ENCODE peak calls at places on chromosomes 5 and 9, in five cellular contexts. One of them, this sample, is unnamed.

GRCh38 chr9:35882996-35883395 is 12.8 kb upstream of the OR13J1 start:
- DNase-seq in GM23248: peak
- DNase-seq in activated CD4-positive, alpha-beta memory T cell treated with anti-CD3 and anti-CD28 coated beads, Interleukin-2, amount 10 ng/mL, durations not matched to agents 7 days and 5 days: no peak
- DNase-seq in NCI-H2029 treated with DMSO at 0.1 percent for 48 hours: no peak
- DNase-seq in stimulated activated CD8-positive, alpha-beta memory T cell treated with anti-CD3 and anti-CD28 coated beads, Interleukin-15, amount 100 ng/mL, for 1 hour: no peak
- DNase-seq in this sample: no peak

GRCh38 chr9:26264709-26265601 is 586.7 kb upstream of the TUSC1 start:
- DNase-seq in stimulated activated CD8-positive, alpha-beta memory T cell treated with anti-CD3 and anti-CD28 coated beads, Interleukin-15, amount 100 ng/mL, for 1 hour: no peak
- DNase-seq in NCI-H2029 treated with DMSO at 0.1 percent for 48 hours: no peak
- DNase-seq in GM23248: peak
- DNase-seq in activated CD4-positive, alpha-beta memory T cell treated with anti-CD3 and anti-CD28 coated beads, Interleukin-2, amount 10 ng/mL, durations not matched to agents 7 days and 5 days: no peak
- DNase-seq in this sample: no peak

GRCh38 chr5:101687630-101688029 is 608.5 kb downstream of the SLCO4C1 start:
- DNase-seq in activated CD4-positive, alpha-beta memory T cell treated with anti-CD3 and anti-CD28 coated beads, Interleukin-2, amount 10 ng/mL, durations not matched to agents 7 days and 5 days: no peak
- DNase-seq in stimulated activated CD8-positive, alpha-beta memory T cell treated with anti-CD3 and anti-CD28 coated beads, Interleukin-15, amount 100 ng/mL, for 1 hour: no peak
- DNase-seq in NCI-H2029 treated with DMSO at 0.1 percent for 48 hours: no peak
- DNase-seq in GM23248: peak
- DNase-seq in this sample: no peak

GRCh38 chr9:4315582-4316215 is 15.8 kb upstream of the GLIS3 start:
- DNase-seq in stimulated activated CD8-positive, alpha-beta memory T cell treated with anti-CD3 and anti-CD28 coated beads, Interleukin-15, amount 100 ng/mL, for 1 hour: peak
- DNase-seq in activated CD4-positive, alpha-beta memory T cell treated with anti-CD3 and anti-CD28 coated beads, Interleukin-2, amount 10 ng/mL, durations not matched to agents 7 days and 5 days: peak
- DNase-seq in GM23248: peak
- DNase-seq in NCI-H2029 treated with DMSO at 0.1 percent for 48 hours: peak
- DNase-seq in this sample: peak

GRCh38 chr5:84437673-84438315 is 53.1 kb upstream of the EDIL3 start:
- DNase-seq in activated CD4-positive, alpha-beta memory T cell treated with anti-CD3 and anti-CD28 coated beads, Interleukin-2, amount 10 ng/mL, durations not matched to agents 7 days and 5 days: no peak
- DNase-seq in NCI-H2029 treated with DMSO at 0.1 percent for 48 hours: no peak
- DNase-seq in GM23248: peak
- DNase-seq in stimulated activated CD8-positive, alpha-beta memory T cell treated with anti-CD3 and anti-CD28 coated beads, Interleukin-15, amount 100 ng/mL, for 1 hour: no peak
- DNase-seq in this sample: no peak

GRCh38 chr5:142869883-142870282 is 99.7 kb downstream of the ARHGAP26 start:
- DNase-seq in NCI-H2029 treated with DMSO at 0.1 percent for 48 hours: peak
- DNase-seq in stimulated activated CD8-positive, alpha-beta memory T cell treated with anti-CD3 and anti-CD28 coated beads, Interleukin-15, amount 100 ng/mL, for 1 hour: no peak
- DNase-seq in GM23248: no peak
- DNase-seq in activated CD4-positive, alpha-beta memory T cell treated with anti-CD3 and anti-CD28 coated beads, Interleukin-2, amount 10 ng/mL, durations not matched to agents 7 days and 5 days: no peak
- DNase-seq in this sample: no peak

GRCh38 chr5:178116406-178116885 is 3.1 kb downstream of the N4BP3 start:
- DNase-seq in activated CD4-positive, alpha-beta memory T cell treated with anti-CD3 and anti-CD28 coated beads, Interleukin-2, amount 10 ng/mL, durations not matched to agents 7 days and 5 days: peak
- DNase-seq in GM23248: no peak
- DNase-seq in stimulated activated CD8-positive, alpha-beta memory T cell treated with anti-CD3 and anti-CD28 coated beads, Interleukin-15, amount 100 ng/mL, for 1 hour: peak
- DNase-seq in NCI-H2029 treated with DMSO at 0.1 percent for 48 hours: no peak
- DNase-seq in this sample: no peak

GRCh38 chr5:10567781-10568321 is 4.0 kb downstream of the ANKRD33B start:
- DNase-seq in activated CD4-positive, alpha-beta memory T cell treated with anti-CD3 and anti-CD28 coated beads, Interleukin-2, amount 10 ng/mL, durations not matched to agents 7 days and 5 days: no peak
- DNase-seq in GM23248: peak
- DNase-seq in NCI-H2029 treated with DMSO at 0.1 percent for 48 hours: no peak
- DNase-seq in stimulated activated CD8-positive, alpha-beta memory T cell treated with anti-CD3 and anti-CD28 coated beads, Interleukin-15, amount 100 ng/mL, for 1 hour: no peak
- DNase-seq in this sample: no peak

GRCh38 chr5:43616535-43616934 is 13.6 kb downstream of the NNT start:
- DNase-seq in activated CD4-positive, alpha-beta memory T cell treated with anti-CD3 and anti-CD28 coated beads, Interleukin-2, amount 10 ng/mL, durations not matched to agents 7 days and 5 days: no peak
- DNase-seq in NCI-H2029 treated with DMSO at 0.1 percent for 48 hours: no peak
- DNase-seq in stimulated activated CD8-positive, alpha-beta memory T cell treated with anti-CD3 and anti-CD28 coated beads, Interleukin-15, amount 100 ng/mL, for 1 hour: no peak
- DNase-seq in GM23248: peak
- DNase-seq in this sample: no peak

GRCh38 chr5:39040875-39041274 is 33.3 kb downstream of the RICTOR start:
- DNase-seq in activated CD4-positive, alpha-beta memory T cell treated with anti-CD3 and anti-CD28 coated beads, Interleukin-2, amount 10 ng/mL, durations not matched to agents 7 days and 5 days: no peak
- DNase-seq in stimulated activated CD8-positive, alpha-beta memory T cell treated with anti-CD3 and anti-CD28 coated beads, Interleukin-15, amount 100 ng/mL, for 1 hour: no peak
- DNase-seq in NCI-H2029 treated with DMSO at 0.1 percent for 48 hours: no peak
- DNase-seq in GM23248: no peak
- DNase-seq in this sample: peak

GRCh38 chr5:59356813-59357381 is 536.6 kb downstream of the PDE4D start:
- DNase-seq in stimulated activated CD8-positive, alpha-beta memory T cell treated with anti-CD3 and anti-CD28 coated beads, Interleukin-15, amount 100 ng/mL, for 1 hour: no peak
- DNase-seq in activated CD4-positive, alpha-beta memory T cell treated with anti-CD3 and anti-CD28 coated beads, Interleukin-2, amount 10 ng/mL, durations not matched to agents 7 days and 5 days: no peak
- DNase-seq in GM23248: no peak
- DNase-seq in NCI-H2029 treated with DMSO at 0.1 percent for 48 hours: no peak
- DNase-seq in this sample: no peak

GRCh38 chr5:7208911-7209310 is 187.0 kb upstream of the ADCY2 start:
- DNase-seq in activated CD4-positive, alpha-beta memory T cell treated with anti-CD3 and anti-CD28 coated beads, Interleukin-2, amount 10 ng/mL, durations not matched to agents 7 days and 5 days: no peak
- DNase-seq in NCI-H2029 treated with DMSO at 0.1 percent for 48 hours: peak
- DNase-seq in stimulated activated CD8-positive, alpha-beta memory T cell treated with anti-CD3 and anti-CD28 coated beads, Interleukin-15, amount 100 ng/mL, for 1 hour: no peak
- DNase-seq in GM23248: no peak
- DNase-seq in this sample: peak

GRCh38 chr5:58090704-58091103 is 369.2 kb downstream of the PLK2 start:
- DNase-seq in NCI-H2029 treated with DMSO at 0.1 percent for 48 hours: no peak
- DNase-seq in GM23248: no peak
- DNase-seq in stimulated activated CD8-positive, alpha-beta memory T cell treated with anti-CD3 and anti-CD28 coated beads, Interleukin-15, amount 100 ng/mL, for 1 hour: no peak
- DNase-seq in activated CD4-positive, alpha-beta memory T cell treated with anti-CD3 and anti-CD28 coated beads, Interleukin-2, amount 10 ng/mL, durations not matched to agents 7 days and 5 days: no peak
- DNase-seq in this sample: no peak

GRCh38 chr9:122131401-122131921 is 28.1 kb downstream of the NDUFA8 start:
- DNase-seq in stimulated activated CD8-positive, alpha-beta memory T cell treated with anti-CD3 and anti-CD28 coated beads, Interleukin-15, amount 100 ng/mL, for 1 hour: no peak
- DNase-seq in NCI-H2029 treated with DMSO at 0.1 percent for 48 hours: no peak
- DNase-seq in activated CD4-positive, alpha-beta memory T cell treated with anti-CD3 and anti-CD28 coated beads, Interleukin-2, amount 10 ng/mL, durations not matched to agents 7 days and 5 days: no peak
- DNase-seq in GM23248: no peak
- DNase-seq in this sample: peak

GRCh38 chr5:179610109-179610902 is 13.2 kb downstream of the HNRNPH1 start:
- DNase-seq in NCI-H2029 treated with DMSO at 0.1 percent for 48 hours: no peak
- DNase-seq in GM23248: no peak
- DNase-seq in activated CD4-positive, alpha-beta memory T cell treated with anti-CD3 and anti-CD28 coated beads, Interleukin-2, amount 10 ng/mL, durations not matched to agents 7 days and 5 days: no peak
- DNase-seq in stimulated activated CD8-positive, alpha-beta memory T cell treated with anti-CD3 and anti-CD28 coated beads, Interleukin-15, amount 100 ng/mL, for 1 hour: no peak
- DNase-seq in this sample: no peak

GRCh38 chr5:176174345-176175025 is 63.7 kb upstream of the SIMC1 start:
- DNase-seq in GM23248: no peak
- DNase-seq in stimulated activated CD8-positive, alpha-beta memory T cell treated with anti-CD3 and anti-CD28 coated beads, Interleukin-15, amount 100 ng/mL, for 1 hour: no peak
- DNase-seq in activated CD4-positive, alpha-beta memory T cell treated with anti-CD3 and anti-CD28 coated beads, Interleukin-2, amount 10 ng/mL, durations not matched to agents 7 days and 5 days: no peak
- DNase-seq in NCI-H2029 treated with DMSO at 0.1 percent for 48 hours: no peak
- DNase-seq in this sample: no peak

GRCh38 chr5:151480384-151480783 is 33.0 kb downstream of the SLC36A1 start:
- DNase-seq in stimulated activated CD8-positive, alpha-beta memory T cell treated with anti-CD3 and anti-CD28 coated beads, Interleukin-15, amount 100 ng/mL, for 1 hour: no peak
- DNase-seq in GM23248: peak
- DNase-seq in activated CD4-positive, alpha-beta memory T cell treated with anti-CD3 and anti-CD28 coated beads, Interleukin-2, amount 10 ng/mL, durations not matched to agents 7 days and 5 days: no peak
- DNase-seq in NCI-H2029 treated with DMSO at 0.1 percent for 48 hours: no peak
- DNase-seq in this sample: no peak

GRCh38 chr9:78472111-78472510 is 175.2 kb downstream of the PSAT1 start:
- DNase-seq in NCI-H2029 treated with DMSO at 0.1 percent for 48 hours: no peak
- DNase-seq in stimulated activated CD8-positive, alpha-beta memory T cell treated with anti-CD3 and anti-CD28 coated beads, Interleukin-15, amount 100 ng/mL, for 1 hour: no peak
- DNase-seq in activated CD4-positive, alpha-beta memory T cell treated with anti-CD3 and anti-CD28 coated beads, Interleukin-2, amount 10 ng/mL, durations not matched to agents 7 days and 5 days: no peak
- DNase-seq in GM23248: no peak
- DNase-seq in this sample: no peak

GRCh38 chr5:82538339-82539034 is 260.3 kb upstream of the RPS23 start:
- DNase-seq in GM23248: peak
- DNase-seq in stimulated activated CD8-positive, alpha-beta memory T cell treated with anti-CD3 and anti-CD28 coated beads, Interleukin-15, amount 100 ng/mL, for 1 hour: no peak
- DNase-seq in NCI-H2029 treated with DMSO at 0.1 percent for 48 hours: no peak
- DNase-seq in activated CD4-positive, alpha-beta memory T cell treated with anti-CD3 and anti-CD28 coated beads, Interleukin-2, amount 10 ng/mL, durations not matched to agents 7 days and 5 days: no peak
- DNase-seq in this sample: no peak

GRCh38 chr9:73079326-73079725 is 72.3 kb upstream of the ANXA1 start:
- DNase-seq in activated CD4-positive, alpha-beta memory T cell treated with anti-CD3 and anti-CD28 coated beads, Interleukin-2, amount 10 ng/mL, durations not matched to agents 7 days and 5 days: no peak
- DNase-seq in GM23248: no peak
- DNase-seq in NCI-H2029 treated with DMSO at 0.1 percent for 48 hours: no peak
- DNase-seq in stimulated activated CD8-positive, alpha-beta memory T cell treated with anti-CD3 and anti-CD28 coated beads, Interleukin-15, amount 100 ng/mL, for 1 hour: no peak
- DNase-seq in this sample: no peak

GRCh38 chr5:14342306-14342705 is 199.2 kb downstream of the TRIO start:
- DNase-seq in NCI-H2029 treated with DMSO at 0.1 percent for 48 hours: no peak
- DNase-seq in GM23248: peak
- DNase-seq in activated CD4-positive, alpha-beta memory T cell treated with anti-CD3 and anti-CD28 coated beads, Interleukin-2, amount 10 ng/mL, durations not matched to agents 7 days and 5 days: no peak
- DNase-seq in stimulated activated CD8-positive, alpha-beta memory T cell treated with anti-CD3 and anti-CD28 coated beads, Interleukin-15, amount 100 ng/mL, for 1 hour: no peak
- DNase-seq in this sample: no peak

GRCh38 chr9:110744753-110745522 is 76.3 kb downstream of the MUSK start:
- DNase-seq in stimulated activated CD8-positive, alpha-beta memory T cell treated with anti-CD3 and anti-CD28 coated beads, Interleukin-15, amount 100 ng/mL, for 1 hour: no peak
- DNase-seq in activated CD4-positive, alpha-beta memory T cell treated with anti-CD3 and anti-CD28 coated beads, Interleukin-2, amount 10 ng/mL, durations not matched to agents 7 days and 5 days: no peak
- DNase-seq in GM23248: peak
- DNase-seq in NCI-H2029 treated with DMSO at 0.1 percent for 48 hours: no peak
- DNase-seq in this sample: no peak

GRCh38 chr5:74579215-74579614 is 61.3 kb downstream of the ENC1 start:
- DNase-seq in GM23248: no peak
- DNase-seq in NCI-H2029 treated with DMSO at 0.1 percent for 48 hours: no peak
- DNase-seq in activated CD4-positive, alpha-beta memory T cell treated with anti-CD3 and anti-CD28 coated beads, Interleukin-2, amount 10 ng/mL, durations not matched to agents 7 days and 5 days: peak
- DNase-seq in stimulated activated CD8-positive, alpha-beta memory T cell treated with anti-CD3 and anti-CD28 coated beads, Interleukin-15, amount 100 ng/mL, for 1 hour: peak
- DNase-seq in this sample: no peak

GRCh38 chr9:34566972-34567371 is 22.6 kb downstream of the CNTFR start:
- DNase-seq in GM23248: no peak
- DNase-seq in NCI-H2029 treated with DMSO at 0.1 percent for 48 hours: no peak
- DNase-seq in stimulated activated CD8-positive, alpha-beta memory T cell treated with anti-CD3 and anti-CD28 coated beads, Interleukin-15, amount 100 ng/mL, for 1 hour: no peak
- DNase-seq in activated CD4-positive, alpha-beta memory T cell treated with anti-CD3 and anti-CD28 coated beads, Interleukin-2, amount 10 ng/mL, durations not matched to agents 7 days and 5 days: no peak
- DNase-seq in this sample: no peak

GRCh38 chr5:83265318-83265717 is 188.0 kb downstream of the XRCC4 start:
- DNase-seq in stimulated activated CD8-positive, alpha-beta memory T cell treated with anti-CD3 and anti-CD28 coated beads, Interleukin-15, amount 100 ng/mL, for 1 hour: no peak
- DNase-seq in NCI-H2029 treated with DMSO at 0.1 percent for 48 hours: peak
- DNase-seq in GM23248: no peak
- DNase-seq in activated CD4-positive, alpha-beta memory T cell treated with anti-CD3 and anti-CD28 coated beads, Interleukin-2, amount 10 ng/mL, durations not matched to agents 7 days and 5 days: no peak
- DNase-seq in this sample: peak

GRCh38 chr9:94085062-94085639 is 887 bp downstream of the PTPDC1 start:
- DNase-seq in NCI-H2029 treated with DMSO at 0.1 percent for 48 hours: no peak
- DNase-seq in GM23248: peak
- DNase-seq in activated CD4-positive, alpha-beta memory T cell treated with anti-CD3 and anti-CD28 coated beads, Interleukin-2, amount 10 ng/mL, durations not matched to agents 7 days and 5 days: no peak
- DNase-seq in stimulated activated CD8-positive, alpha-beta memory T cell treated with anti-CD3 and anti-CD28 coated beads, Interleukin-15, amount 100 ng/mL, for 1 hour: no peak
- DNase-seq in this sample: no peak

GRCh38 chr9:5459289-5459829 is 9.0 kb downstream of the CD274 start:
- DNase-seq in stimulated activated CD8-positive, alpha-beta memory T cell treated with anti-CD3 and anti-CD28 coated beads, Interleukin-15, amount 100 ng/mL, for 1 hour: no peak
- DNase-seq in GM23248: peak
- DNase-seq in NCI-H2029 treated with DMSO at 0.1 percent for 48 hours: no peak
- DNase-seq in activated CD4-positive, alpha-beta memory T cell treated with anti-CD3 and anti-CD28 coated beads, Interleukin-2, amount 10 ng/mL, durations not matched to agents 7 days and 5 days: no peak
- DNase-seq in this sample: no peak

GRCh38 chr5:133106761-133107572 is 55.2 kb downstream of the HSPA4 start:
- DNase-seq in GM23248: no peak
- DNase-seq in NCI-H2029 treated with DMSO at 0.1 percent for 48 hours: no peak
- DNase-seq in stimulated activated CD8-positive, alpha-beta memory T cell treated with anti-CD3 and anti-CD28 coated beads, Interleukin-15, amount 100 ng/mL, for 1 hour: no peak
- DNase-seq in activated CD4-positive, alpha-beta memory T cell treated with anti-CD3 and anti-CD28 coated beads, Interleukin-2, amount 10 ng/mL, durations not matched to agents 7 days and 5 days: no peak
- DNase-seq in this sample: no peak

GRCh38 chr9:17614929-17615328 is 36.1 kb downstream of the SH3GL2 start:
- DNase-seq in stimulated activated CD8-positive, alpha-beta memory T cell treated with anti-CD3 and anti-CD28 coated beads, Interleukin-15, amount 100 ng/mL, for 1 hour: no peak
- DNase-seq in GM23248: no peak
- DNase-seq in activated CD4-positive, alpha-beta memory T cell treated with anti-CD3 and anti-CD28 coated beads, Interleukin-2, amount 10 ng/mL, durations not matched to agents 7 days and 5 days: no peak
- DNase-seq in NCI-H2029 treated with DMSO at 0.1 percent for 48 hours: peak
- DNase-seq in this sample: peak

GRCh38 chr5:56525117-56525516 is 290.2 kb upstream of the MAP3K1 start:
- DNase-seq in activated CD4-positive, alpha-beta memory T cell treated with anti-CD3 and anti-CD28 coated beads, Interleukin-2, amount 10 ng/mL, durations not matched to agents 7 days and 5 days: no peak
- DNase-seq in NCI-H2029 treated with DMSO at 0.1 percent for 48 hours: no peak
- DNase-seq in GM23248: no peak
- DNase-seq in stimulated activated CD8-positive, alpha-beta memory T cell treated with anti-CD3 and anti-CD28 coated beads, Interleukin-15, amount 100 ng/mL, for 1 hour: no peak
- DNase-seq in this sample: no peak

GRCh38 chr9:116361558-116361957 is 208.0 kb downstream of the PAPPA start:
- DNase-seq in NCI-H2029 treated with DMSO at 0.1 percent for 48 hours: no peak
- DNase-seq in stimulated activated CD8-positive, alpha-beta memory T cell treated with anti-CD3 and anti-CD28 coated beads, Interleukin-15, amount 100 ng/mL, for 1 hour: no peak
- DNase-seq in activated CD4-positive, alpha-beta memory T cell treated with anti-CD3 and anti-CD28 coated beads, Interleukin-2, amount 10 ng/mL, durations not matched to agents 7 days and 5 days: no peak
- DNase-seq in GM23248: no peak
- DNase-seq in this sample: no peak

GRCh38 chr9:34664281-34665108 is 2.0 kb upstream of the CCL27 start:
- DNase-seq in GM23248: peak
- DNase-seq in NCI-H2029 treated with DMSO at 0.1 percent for 48 hours: no peak
- DNase-seq in activated CD4-positive, alpha-beta memory T cell treated with anti-CD3 and anti-CD28 coated beads, Interleukin-2, amount 10 ng/mL, durations not matched to agents 7 days and 5 days: peak
- DNase-seq in stimulated activated CD8-positive, alpha-beta memory T cell treated with anti-CD3 and anti-CD28 coated beads, Interleukin-15, amount 100 ng/mL, for 1 hour: peak
- DNase-seq in this sample: peak

GRCh38 chr5:174167080-174167910 is 121.8 kb downstream of the NSG2 start:
- DNase-seq in activated CD4-positive, alpha-beta memory T cell treated with anti-CD3 and anti-CD28 coated beads, Interleukin-2, amount 10 ng/mL, durations not matched to agents 7 days and 5 days: no peak
- DNase-seq in NCI-H2029 treated with DMSO at 0.1 percent for 48 hours: no peak
- DNase-seq in GM23248: no peak
- DNase-seq in stimulated activated CD8-positive, alpha-beta memory T cell treated with anti-CD3 and anti-CD28 coated beads, Interleukin-15, amount 100 ng/mL, for 1 hour: no peak
- DNase-seq in this sample: no peak

GRCh38 chr5:119319401-119319800 is 36.4 kb upstream of the TNFAIP8 start:
- DNase-seq in activated CD4-positive, alpha-beta memory T cell treated with anti-CD3 and anti-CD28 coated beads, Interleukin-2, amount 10 ng/mL, durations not matched to agents 7 days and 5 days: no peak
- DNase-seq in GM23248: no peak
- DNase-seq in stimulated activated CD8-positive, alpha-beta memory T cell treated with anti-CD3 and anti-CD28 coated beads, Interleukin-15, amount 100 ng/mL, for 1 hour: no peak
- DNase-seq in NCI-H2029 treated with DMSO at 0.1 percent for 48 hours: no peak
- DNase-seq in this sample: no peak

GRCh38 chr9:2622361-2623045 is 916 bp downstream of the VLDLR start:
- DNase-seq in GM23248: peak
- DNase-seq in stimulated activated CD8-positive, alpha-beta memory T cell treated with anti-CD3 and anti-CD28 coated beads, Interleukin-15, amount 100 ng/mL, for 1 hour: no peak
- DNase-seq in NCI-H2029 treated with DMSO at 0.1 percent for 48 hours: no peak
- DNase-seq in activated CD4-positive, alpha-beta memory T cell treated with anti-CD3 and anti-CD28 coated beads, Interleukin-2, amount 10 ng/mL, durations not matched to agents 7 days and 5 days: no peak
- DNase-seq in this sample: no peak

GRCh38 chr5:149383399-149383798 is 4.3 kb upstream of the IL17B start:
- DNase-seq in activated CD4-positive, alpha-beta memory T cell treated with anti-CD3 and anti-CD28 coated beads, Interleukin-2, amount 10 ng/mL, durations not matched to agents 7 days and 5 days: no peak
- DNase-seq in stimulated activated CD8-positive, alpha-beta memory T cell treated with anti-CD3 and anti-CD28 coated beads, Interleukin-15, amount 100 ng/mL, for 1 hour: no peak
- DNase-seq in NCI-H2029 treated with DMSO at 0.1 percent for 48 hours: no peak
- DNase-seq in GM23248: no peak
- DNase-seq in this sample: no peak

GRCh38 chr9:109014267-109015025 is 1.1 kb upstream of the CTNNAL1 start:
- DNase-seq in stimulated activated CD8-positive, alpha-beta memory T cell treated with anti-CD3 and anti-CD28 coated beads, Interleukin-15, amount 100 ng/mL, for 1 hour: no peak
- DNase-seq in activated CD4-positive, alpha-beta memory T cell treated with anti-CD3 and anti-CD28 coated beads, Interleukin-2, amount 10 ng/mL, durations not matched to agents 7 days and 5 days: no peak
- DNase-seq in NCI-H2029 treated with DMSO at 0.1 percent for 48 hours: no peak
- DNase-seq in GM23248: peak
- DNase-seq in this sample: no peak